ENCODE peak calls at places on chromosomes 2 and 18, in ten cellular contexts. I, O, N, A, T, S, U, E, G and X are unnamed samples.

GRCh38 chr2:42230891-42231290 is 61.7 kb downstream of the EML4 start:
- DNase-seq in A (peak), U (no peak), O (no peak), E (no peak), N (no peak), T (no peak), S (no peak), I (no peak), G (no peak), X (no peak)

GRCh38 chr2:136116813-136117390 is 1.0 kb downstream of the CXCR4 start:
- DNase-seq in N (peak), I (peak), O (no peak), U (no peak), T (peak), A (no peak), E (peak), S (no peak), G (no peak), X (peak)

GRCh38 chr2:10647886-10648605 is 41.7 kb downstream of the NOL10 start:
- DNase-seq in G (no peak), U (no peak), E (no peak), S (no peak), T (no peak), O (no peak), A (peak), N (no peak), I (no peak), X (no peak)

GRCh38 chr18:54737986-54738385 is 90.3 kb upstream of the RAB27B start:
- DNase-seq in N (no peak), S (no peak), E (no peak), O (no peak), A (peak), G (peak), U (no peak), T (no peak), I (no peak), X (no peak)

GRCh38 chr2:95525294-95526035 is 40.9 kb upstream of the TRIM43B start:
- DNase-seq in S (peak), G (no peak), I (no peak), O (no peak), U (peak), N (no peak), E (no peak), T (no peak), A (peak), X (no peak)

GRCh38 chr2:239700946-239701345 is 300.1 kb upstream of the HDAC4 start:
- DNase-seq in S (peak), U (no peak), T (no peak), N (no peak), E (no peak), G (no peak), O (no peak), I (no peak), A (no peak), X (no peak)

GRCh38 chr2:96802281-96802595 is 13.8 kb upstream of the CNNM3 start:
- DNase-seq in E (no peak), N (peak), O (no peak), G (no peak), U (no peak), A (no peak), I (no peak), S (no peak), T (no peak), X (no peak)

GRCh38 chr18:5585653-5586052 is 41.9 kb upstream of the EPB41L3 start:
- DNase-seq in I (no peak), A (no peak), N (no peak), E (no peak), T (no peak), U (no peak), S (no peak), G (no peak), O (no peak), X (no peak)

GRCh38 chr2:207849443-207849842 is 79.7 kb upstream of the FZD5 start:
- DNase-seq in E (no peak), A (no peak), G (no peak), U (no peak), S (no peak), N (no peak), O (no peak), T (no peak), I (no peak), X (no peak)

GRCh38 chr2:42795871-42796301 is 3.5 kb upstream of the HAAO start:
- DNase-seq in G (peak), A (no peak), U (no peak), O (no peak), I (no peak), E (no peak), T (no peak), S (no peak), N (no peak), X (no peak)

GRCh38 chr2:74671479-74671878 is 17.4 kb downstream of the SEMA4F start:
- DNase-seq in N (no peak), U (no peak), T (no peak), E (no peak), O (no peak), S (no peak), A (peak), G (peak), I (no peak), X (no peak)

GRCh38 chr2:215003001-215003400 is 135.4 kb downstream of the ABCA12 start:
- DNase-seq in G (peak), N (no peak), E (no peak), T (no peak), I (no peak), S (no peak), U (no peak), A (peak), O (no peak), X (peak)

GRCh38 chr2:9638532-9638931 is 7.7 kb upstream of the YWHAQ start:
- DNase-seq in T (no peak), N (no peak), O (peak), U (peak), E (no peak), I (no peak), S (peak), A (peak), G (peak), X (no peak)

GRCh38 chr2:220556658-220557057 is 929.2 kb downstream of the SLC4A3 start:
- DNase-seq in E (no peak), S (no peak), N (no peak), T (no peak), O (no peak), G (peak), U (no peak), A (peak), I (no peak), X (no peak)

GRCh38 chr18:13461488-13461887 is 242.9 kb downstream of the LDLRAD4 start:
- DNase-seq in S (no peak), E (no peak), U (no peak), O (no peak), A (no peak), N (no peak), T (no peak), G (no peak), I (no peak), X (no peak)

GRCh38 chr2:24164416-24164973 is 10.4 kb upstream of the FAM228A start:
- DNase-seq in E (peak), A (no peak), I (peak), G (peak), U (no peak), T (peak), N (no peak), O (no peak), S (peak), X (no peak)

GRCh38 chr18:79001001-79001400 is 21.4 kb downstream of the SALL3 start:
- DNase-seq in U (no peak), E (no peak), O (no peak), T (no peak), A (no peak), S (no peak), I (no peak), N (no peak), G (no peak), X (no peak)

GRCh38 chr2:160612266-160612864 is 118.8 kb upstream of the RBMS1 start:
- DNase-seq in A (peak), O (no peak), E (no peak), T (no peak), N (no peak), U (no peak), S (no peak), I (no peak), G (peak), X (no peak)

GRCh38 chr2:113036763-113037162 is 15.9 kb downstream of the IL36B start:
- DNase-seq in T (no peak), N (no peak), I (no peak), A (no peak), E (no peak), S (no peak), U (no peak), G (no peak), O (no peak), X (no peak)

GRCh38 chr2:211349031-211349430 is 792.6 kb downstream of the CPS1 start:
- DNase-seq in A (no peak), I (no peak), N (no peak), U (no peak), T (no peak), O (no peak), S (peak), G (no peak), E (no peak), X (no peak)

GRCh38 chr2:150733219-150733618 is 245.8 kb upstream of the RND3 start:
- DNase-seq in O (no peak), A (no peak), T (no peak), U (no peak), E (no peak), S (no peak), I (no peak), N (no peak), G (no peak), X (no peak)

GRCh38 chr2:202018950-202019349 is 14.7 kb upstream of the FZD7 start:
- DNase-seq in G (no peak), I (no peak), S (no peak), E (no peak), N (no peak), A (no peak), O (no peak), U (no peak), T (no peak), X (no peak)